ENCODE peak calls at places on chromosomes 2 and 18, in nine cellular contexts. J is CD8-positive, alpha-beta T cell; I is choroid plexus epithelial cell; O is mammary epithelial cell; V is body of pancreas; P is WERI-Rb-1; W is IMR-90; R is pancreas; S is right lobe of liver. E is an unnamed sample.

GRCh38 chr18:45874501-45875184 is 49.2 kb downstream of the SIGLEC15 start:
- DNase-seq in J (peak; percentile 59), I (peak; percentile 26), O (peak; percentile 52), V (no peak), P (no peak), W (peak; percentile 24), R (no peak), S (no peak), E (peak; percentile 26)

GRCh38 chr2:112665113-112665780 is 19.5 kb downstream of the SLC20A1 start:
- DNase-seq in J (no peak), I (no peak), O (peak; percentile 52), V (no peak), P (no peak), W (no peak), R (no peak), S (no peak), E (no peak)

GRCh38 chr2:38737925-38738324 is 13.2 kb downstream of the SRSF7 start:
- DNase-seq in J (no peak), I (no peak), O (no peak), V (no peak), P (no peak), W (no peak), R (no peak), S (peak; percentile 31), E (no peak)

GRCh38 chr2:17646096-17646554 is 105.6 kb downstream of the VSNL1 start:
- DNase-seq in J (no peak), I (peak; percentile 89), O (peak; percentile 84), V (peak; percentile 59), P (peak; percentile 40), W (peak; percentile 88), R (no peak), S (no peak), E (peak; percentile 88)

GRCh38 chr2:157252529-157252928 is 5.0 kb upstream of the GALNT5 start:
- DNase-seq in J (no peak), I (no peak), O (no peak), V (no peak), P (no peak), W (no peak), R (no peak), S (no peak), E (no peak)

GRCh38 chr18:31241900-31242409 is 76.0 kb upstream of the DSG1 start:
- DNase-seq in J (no peak), I (no peak), O (peak; percentile 99), V (peak; percentile 48), P (peak; percentile 11), W (peak; percentile 16), R (peak; percentile 37), S (no peak), E (no peak)

GRCh38 chr2:241199897-241200821 is 11.7 kb downstream of the ANO7 start:
- DNase-seq in J (no peak), I (no peak), O (no peak), V (no peak), P (peak; percentile 1), W (no peak), R (peak; percentile 12), S (no peak), E (no peak)

GRCh38 chr2:26700078-26700477 is 7.6 kb downstream of the KCNK3 start:
- DNase-seq in J (no peak), I (no peak), O (no peak), V (no peak), P (no peak), W (no peak), R (peak; percentile 17), S (no peak), E (no peak)

GRCh38 chr2:72533767-72534166 is 292.1 kb downstream of the EXOC6B start:
- DNase-seq in J (no peak), I (peak; percentile 57), O (peak; percentile 62), V (no peak), P (no peak), W (peak; percentile 57), R (no peak), S (no peak), E (peak; percentile 57)

GRCh38 chr2:28434600-28434989 is 41.9 kb downstream of the FOSL2 start:
- DNase-seq in J (no peak), I (no peak), O (no peak), V (no peak), P (no peak), W (no peak), R (no peak), S (peak; percentile 85), E (no peak)

GRCh38 chr2:240582781-240583180 is 3.8 kb upstream of the CAPN10 start:
- DNase-seq in J (no peak), I (peak; percentile 52), O (peak; percentile 54), V (no peak), P (no peak), W (no peak), R (no peak), S (no peak), E (peak; percentile 11)

DNA sequence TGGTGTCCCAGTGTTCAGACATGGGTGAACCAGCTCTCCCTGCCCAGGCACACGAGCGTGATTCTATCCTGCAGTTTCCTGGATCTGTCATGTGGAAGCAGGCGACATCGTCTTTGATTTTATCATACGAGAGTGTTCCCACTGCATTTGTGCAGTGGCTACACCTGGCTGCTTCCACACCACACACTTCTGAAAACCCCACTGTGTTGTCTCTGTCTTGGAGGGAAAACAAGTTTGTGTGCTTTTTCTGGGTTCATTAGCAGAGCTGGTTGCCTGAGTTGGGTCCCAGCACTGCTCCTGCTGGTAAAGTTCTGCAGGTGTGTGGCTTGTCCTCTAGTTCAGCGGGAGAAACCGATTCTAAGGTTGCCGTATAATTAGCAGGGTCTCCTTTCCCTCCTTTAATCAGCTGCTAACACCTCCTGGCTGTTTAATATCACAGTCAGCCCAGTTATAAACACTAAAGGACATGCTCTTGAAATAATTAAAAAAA is 58.5 kb upstream of the TWIST2 start:
- DNase-seq in J (no peak), I (no peak), O (no peak), V (no peak), P (no peak), W (no peak), R (no peak), S (no peak), E (no peak)
- H3K4me3 ChIP-seq in J (no peak overlapping the region), I (no peak overlapping the region), O (no peak overlapping the region), V (no peak overlapping the region), P (no peak overlapping the region), W (no peak overlapping the region), R (no peak overlapping the region), S (no peak overlapping the region), E (no peak overlapping the region)

GRCh38 chr2:175676813-175677212 is 325.3 kb downstream of the LNPK start:
- DNase-seq in J (no peak), I (no peak), O (no peak), V (no peak), P (no peak), W (no peak), R (no peak), S (no peak), E (no peak)
- TF ChIP-seq CTCF in J (no peak), I (no peak), O (no peak), V (no peak), P (no peak), W (no peak), R (no peak), S (no peak), E (peak; percentile 9)

GRCh38 chr2:69943841-69944604 is 17.4 kb downstream of the ASPRV1 start:
- DNase-seq in J (no peak), I (no peak), O (no peak), V (no peak), P (no peak), W (no peak), R (no peak), S (no peak), E (no peak)

GRCh38 chr2:69945900-69946299 is 15.5 kb downstream of the ASPRV1 start:
- DNase-seq in J (no peak), I (no peak), O (peak; percentile 21), V (no peak), P (no peak), W (no peak), R (no peak), S (no peak), E (no peak)

GRCh38 chr2:69946351-69947077 is 14.9 kb downstream of the ASPRV1 start:
- DNase-seq in J (peak; percentile 67), I (peak; percentile 49), O (peak; percentile 89), V (no peak), P (no peak), W (peak; percentile 74), R (no peak), S (no peak), E (peak; percentile 64)

GRCh38 chr2:69947078-69947801 is 14.2 kb downstream of the ASPRV1 start:
- DNase-seq in J (no peak), I (no peak), O (peak; percentile 25), V (no peak), P (no peak), W (no peak), R (no peak), S (no peak), E (no peak)

DNA sequence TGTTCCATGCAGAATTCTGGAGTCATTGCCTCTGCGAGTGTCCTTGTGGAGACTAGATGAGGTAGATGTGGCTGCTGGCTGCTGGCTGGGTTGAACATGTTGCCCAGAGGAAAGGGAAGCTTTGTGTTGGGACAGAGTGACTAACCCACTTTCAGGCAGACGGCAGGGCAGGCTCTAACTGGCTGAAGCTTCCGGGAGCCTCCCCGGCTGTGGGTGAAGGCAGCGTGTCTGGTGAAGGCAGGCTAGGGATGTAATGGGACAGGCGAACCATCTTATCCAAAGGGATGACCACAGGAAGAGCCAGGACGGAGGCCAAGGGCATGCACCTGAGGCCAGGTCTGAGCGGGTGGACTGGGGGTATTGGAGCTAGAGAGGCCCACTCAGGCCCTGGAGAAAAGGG is 16.0 kb downstream of the ASPRV1 start:
- DNase-seq in J (no peak), I (no peak), O (peak; percentile 90), V (no peak), P (no peak), W (no peak), R (no peak), S (no peak), E (no peak)
- H3K4me3 ChIP-seq in J (no peak overlapping the region), I (no peak overlapping the region), O (no peak overlapping the region), V (no peak overlapping the region), P (no peak overlapping the region), W (no peak overlapping the region), R (no peak overlapping the region), S (no peak overlapping the region), E (no peak overlapping the region)

GRCh38 chr2:122363885-122364284 is 608.4 kb downstream of the TSN start:
- DNase-seq in J (no peak), I (no peak), O (no peak), V (no peak), P (no peak), W (no peak), R (no peak), S (no peak), E (no peak)

GRCh38 chr2:122366427-122366826 is 611.0 kb downstream of the TSN start:
- DNase-seq in J (no peak), I (no peak), O (no peak), V (no peak), P (no peak), W (no peak), R (no peak), S (no peak), E (peak; percentile 1)

DNA sequence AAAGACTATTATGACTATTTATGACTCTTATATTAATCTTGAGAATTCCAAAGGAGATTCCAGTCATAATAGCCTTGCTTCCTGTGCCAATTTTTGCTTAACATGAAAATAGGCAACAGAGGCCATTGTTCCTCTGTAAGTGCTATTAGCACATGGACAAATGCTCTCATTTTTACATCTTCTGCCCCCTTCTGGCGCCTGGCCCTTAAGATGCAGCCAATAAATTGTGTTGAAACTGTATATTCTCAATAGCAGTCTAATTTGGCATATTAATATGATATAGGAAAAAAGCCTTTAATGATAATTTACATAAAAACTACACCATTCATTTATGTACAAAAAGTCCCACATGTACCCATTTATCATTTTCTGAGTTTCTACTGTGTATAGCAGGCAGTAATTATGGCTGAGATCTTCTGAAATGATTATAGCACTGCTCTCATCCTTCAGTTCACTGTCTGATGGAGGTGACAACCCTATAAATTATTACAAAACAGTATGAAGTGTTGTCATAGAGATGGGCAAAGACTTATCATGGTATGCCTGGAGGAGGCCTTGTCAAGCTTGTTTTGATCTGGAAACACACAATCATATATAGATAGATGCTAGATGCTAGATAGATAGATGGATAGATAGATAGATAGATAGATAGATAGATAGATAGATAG is 613.3 kb downstream of the TSN start:
- DNase-seq in J (no peak), I (no peak), O (no peak), V (no peak), P (peak; percentile 22), W (no peak), R (no peak), S (no peak), E (no peak)
- TF ChIP-seq CTCF in J (no peak), I (no peak), O (no peak), V (no peak), P (no peak), W (no peak), R (no peak), S (no peak), E (no peak)